ENCODE peak calls at places on chromosome 15, in eight cellular contexts. One of them, this sample, is unnamed.

GRCh38 chr15:90334304-90334731 is 17.8 kb upstream of the ZNF774 start:
- DNase-seq in A673: no peak
- DNase-seq in sigmoid colon: no peak
- DNase-seq in tibial artery: no peak
- DNase-seq in lung: no peak
- DNase-seq in right cardiac atrium: no peak
- DNase-seq in left ventricle myocardium inferior: no peak
- DNase-seq in cardiac muscle cell: no peak
- DNase-seq in this sample: no peak

GRCh38 chr15:43550527-43551363 is 33.3 kb downstream of the MAP1A start:
- DNase-seq in A673: no peak
- DNase-seq in sigmoid colon: peak
- DNase-seq in cardiac muscle cell: no peak
- DNase-seq in left ventricle myocardium inferior: no peak
- DNase-seq in tibial artery: no peak
- DNase-seq in lung: no peak
- DNase-seq in right cardiac atrium: peak
- DNase-seq in this sample: no peak

GRCh38 chr15:59283717-59284336 is 77.2 kb downstream of the LDHAL6B start:
- DNase-seq in tibial artery: no peak
- DNase-seq in right cardiac atrium: no peak
- DNase-seq in sigmoid colon: no peak
- DNase-seq in A673: no peak
- DNase-seq in left ventricle myocardium inferior: no peak
- DNase-seq in lung: no peak
- DNase-seq in cardiac muscle cell: no peak
- DNase-seq in this sample: no peak

GRCh38 chr15:41501191-41501917 is 7.7 kb downstream of the ITPKA start:
- DNase-seq in A673: peak
- DNase-seq in left ventricle myocardium inferior: no peak
- DNase-seq in cardiac muscle cell: peak
- DNase-seq in right cardiac atrium: no peak
- DNase-seq in sigmoid colon: no peak
- DNase-seq in tibial artery: no peak
- DNase-seq in lung: no peak
- DNase-seq in this sample: no peak

GRCh38 chr15:70856177-70856883 is 2.4 kb upstream of the LARP6 start:
- DNase-seq in right cardiac atrium: no peak
- DNase-seq in A673: no peak
- DNase-seq in left ventricle myocardium inferior: no peak
- DNase-seq in cardiac muscle cell: no peak
- DNase-seq in tibial artery: no peak
- DNase-seq in lung: no peak
- DNase-seq in sigmoid colon: no peak
- DNase-seq in this sample: no peak

GRCh38 chr15:65942436-65942835 is 73.1 kb downstream of the RAB11A start:
- DNase-seq in cardiac muscle cell: no peak
- DNase-seq in left ventricle myocardium inferior: no peak
- DNase-seq in sigmoid colon: no peak
- DNase-seq in A673: no peak
- DNase-seq in tibial artery: no peak
- DNase-seq in right cardiac atrium: no peak
- DNase-seq in lung: no peak
- DNase-seq in this sample: no peak

GRCh38 chr15:101167366-101167790 is 84.5 kb downstream of the CHSY1 start:
- DNase-seq in A673: no peak
- DNase-seq in lung: no peak
- DNase-seq in cardiac muscle cell: no peak
- DNase-seq in right cardiac atrium: no peak
- DNase-seq in sigmoid colon: no peak
- DNase-seq in left ventricle myocardium inferior: no peak
- DNase-seq in tibial artery: no peak
- DNase-seq in this sample: no peak

GRCh38 chr15:47434641-47435040 is 282.7 kb upstream of the SEMA6D start:
- DNase-seq in tibial artery: no peak
- DNase-seq in lung: no peak
- DNase-seq in left ventricle myocardium inferior: no peak
- DNase-seq in right cardiac atrium: no peak
- DNase-seq in A673: no peak
- DNase-seq in cardiac muscle cell: no peak
- DNase-seq in sigmoid colon: no peak
- DNase-seq in this sample: no peak

GRCh38 chr15:63501256-63502089 is 2.9 kb upstream of the USP3 start:
- DNase-seq in sigmoid colon: peak
- DNase-seq in A673: peak
- DNase-seq in tibial artery: peak
- DNase-seq in lung: peak
- DNase-seq in right cardiac atrium: peak
- DNase-seq in left ventricle myocardium inferior: peak
- DNase-seq in cardiac muscle cell: peak
- DNase-seq in this sample: no peak

GRCh38 chr15:63908986-63909385 is 75.2 kb upstream of the HERC1 start:
- DNase-seq in cardiac muscle cell: no peak
- DNase-seq in right cardiac atrium: no peak
- DNase-seq in sigmoid colon: no peak
- DNase-seq in left ventricle myocardium inferior: no peak
- DNase-seq in A673: peak
- DNase-seq in lung: no peak
- DNase-seq in tibial artery: no peak
- DNase-seq in this sample: no peak

GRCh38 chr15:79154491-79155182 is 64.1 kb upstream of the RASGRF1 start:
- DNase-seq in right cardiac atrium: no peak
- DNase-seq in lung: no peak
- DNase-seq in left ventricle myocardium inferior: no peak
- DNase-seq in tibial artery: no peak
- DNase-seq in A673: no peak
- DNase-seq in cardiac muscle cell: peak
- DNase-seq in sigmoid colon: no peak
- DNase-seq in this sample: no peak

GRCh38 chr15:88877415-88877814 is 17.9 kb downstream of the HAPLN3 start:
- DNase-seq in A673: no peak
- DNase-seq in lung: no peak
- DNase-seq in tibial artery: no peak
- DNase-seq in cardiac muscle cell: no peak
- DNase-seq in right cardiac atrium: no peak
- DNase-seq in left ventricle myocardium inferior: no peak
- DNase-seq in sigmoid colon: no peak
- DNase-seq in this sample: no peak

GRCh38 chr15:74598126-74598842 is 17.4 kb upstream of the CLK3 start:
- DNase-seq in A673: peak
- DNase-seq in cardiac muscle cell: peak
- DNase-seq in tibial artery: peak
- DNase-seq in lung: peak
- DNase-seq in right cardiac atrium: peak
- DNase-seq in sigmoid colon: peak
- DNase-seq in left ventricle myocardium inferior: peak
- DNase-seq in this sample: peak

GRCh38 chr15:71973366-71973765 is 144.6 kb downstream of the MYO9A start:
- DNase-seq in A673: no peak
- DNase-seq in sigmoid colon: no peak
- DNase-seq in cardiac muscle cell: no peak
- DNase-seq in tibial artery: no peak
- DNase-seq in right cardiac atrium: no peak
- DNase-seq in left ventricle myocardium inferior: no peak
- DNase-seq in lung: no peak
- DNase-seq in this sample: no peak

GRCh38 chr15:91970142-91970541 is 116.6 kb downstream of the SLCO3A1 start:
- DNase-seq in lung: peak
- DNase-seq in left ventricle myocardium inferior: peak
- DNase-seq in cardiac muscle cell: no peak
- DNase-seq in sigmoid colon: peak
- DNase-seq in right cardiac atrium: peak
- DNase-seq in A673: no peak
- DNase-seq in tibial artery: peak
- DNase-seq in this sample: peak

GRCh38 chr15:82832601-82833209 is 23.3 kb downstream of the WHAMM start:
- DNase-seq in left ventricle myocardium inferior: no peak
- DNase-seq in cardiac muscle cell: no peak
- DNase-seq in A673: peak
- DNase-seq in lung: no peak
- DNase-seq in right cardiac atrium: no peak
- DNase-seq in tibial artery: no peak
- DNase-seq in sigmoid colon: no peak
- DNase-seq in this sample: peak

GRCh38 chr15:29693225-29693624 is 129.0 kb downstream of the TJP1 start:
- DNase-seq in right cardiac atrium: no peak
- DNase-seq in left ventricle myocardium inferior: no peak
- DNase-seq in sigmoid colon: no peak
- DNase-seq in A673: no peak
- DNase-seq in tibial artery: no peak
- DNase-seq in lung: no peak
- DNase-seq in cardiac muscle cell: no peak
- DNase-seq in this sample: no peak

GRCh38 chr15:100457201-100457600 is 71.5 kb downstream of the CERS3 start:
- DNase-seq in sigmoid colon: no peak
- DNase-seq in A673: no peak
- DNase-seq in lung: no peak
- DNase-seq in tibial artery: no peak
- DNase-seq in cardiac muscle cell: peak
- DNase-seq in right cardiac atrium: no peak
- DNase-seq in left ventricle myocardium inferior: no peak
- DNase-seq in this sample: no peak

GRCh38 chr15:93037341-93038063 is 51.5 kb downstream of the RGMA start:
- DNase-seq in sigmoid colon: peak
- DNase-seq in A673: no peak
- DNase-seq in left ventricle myocardium inferior: peak
- DNase-seq in lung: no peak
- DNase-seq in tibial artery: peak
- DNase-seq in right cardiac atrium: peak
- DNase-seq in cardiac muscle cell: peak
- DNase-seq in this sample: peak

GRCh38 chr15:34853001-34853758 is 57.8 kb upstream of the ACTC1 start:
- DNase-seq in lung: no peak
- DNase-seq in cardiac muscle cell: no peak
- DNase-seq in tibial artery: no peak
- DNase-seq in right cardiac atrium: no peak
- DNase-seq in sigmoid colon: no peak
- DNase-seq in left ventricle myocardium inferior: no peak
- DNase-seq in A673: peak
- DNase-seq in this sample: no peak
- H3K27ac ChIP-seq in lung: no peak
- H3K27ac ChIP-seq in cardiac muscle cell: peak
- H3K27ac ChIP-seq in tibial artery: no peak
- H3K27ac ChIP-seq in right cardiac atrium: no peak
- H3K27ac ChIP-seq in sigmoid colon: no peak
- H3K27ac ChIP-seq in left ventricle myocardium inferior: peak
- H3K27ac ChIP-seq in A673: peak
- H3K27ac ChIP-seq in this sample: peak

DNA sequence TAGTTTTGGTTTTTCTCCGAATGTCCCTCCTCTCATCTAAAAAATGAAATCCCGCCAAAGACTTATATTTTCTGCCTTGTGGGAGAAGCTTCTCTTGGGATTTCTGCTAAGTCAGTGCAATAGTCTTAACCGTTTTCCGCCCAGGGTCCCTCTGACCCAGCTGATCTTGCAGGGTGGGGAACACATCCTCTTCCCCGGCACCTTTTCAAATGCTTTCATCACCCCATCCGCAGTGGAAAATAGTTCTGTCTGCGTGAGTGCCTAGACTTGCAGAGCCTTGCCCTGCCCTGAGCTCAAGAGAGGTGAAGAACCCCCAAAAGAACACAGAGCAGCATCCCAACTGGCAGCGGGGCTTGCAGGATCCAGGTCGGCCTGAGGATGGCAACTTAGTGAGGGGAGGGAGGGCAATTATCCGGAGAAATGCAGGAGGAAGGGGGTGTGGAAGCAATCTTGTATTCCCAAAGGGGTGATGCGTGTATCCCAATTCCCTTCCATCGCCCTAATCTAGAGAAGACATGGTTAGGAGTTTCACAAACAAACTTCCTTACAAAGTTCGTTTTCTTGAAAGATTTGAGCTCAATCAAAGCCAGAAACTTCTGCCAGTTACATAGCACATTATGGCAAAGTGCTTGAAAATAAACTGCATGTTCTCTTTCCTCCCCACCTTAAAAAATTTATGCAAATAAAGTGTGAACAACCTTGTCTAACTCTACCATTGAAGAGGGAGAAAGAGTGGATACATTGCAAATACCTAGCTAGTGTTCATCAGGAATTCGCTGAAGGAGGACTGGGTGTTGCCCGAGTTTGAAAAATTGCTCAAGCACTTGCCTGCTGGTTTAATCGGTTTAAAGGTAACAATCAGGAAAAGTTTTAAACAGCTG is 79.9 kb downstream of the NR2F2 start:
- DNase-seq in lung: no peak
- DNase-seq in right cardiac atrium: no peak
- DNase-seq in cardiac muscle cell: no peak
- DNase-seq in tibial artery: no peak
- DNase-seq in A673: no peak
- DNase-seq in sigmoid colon: no peak
- DNase-seq in left ventricle myocardium inferior: no peak
- DNase-seq in this sample: no peak
- H3K4me3 ChIP-seq in lung: no peak
- H3K4me3 ChIP-seq in right cardiac atrium: peak
- H3K4me3 ChIP-seq in cardiac muscle cell: peak
- H3K4me3 ChIP-seq in tibial artery: peak
- H3K4me3 ChIP-seq in A673: no peak
- H3K4me3 ChIP-seq in sigmoid colon: no peak
- H3K4me3 ChIP-seq in left ventricle myocardium inferior: peak
- H3K4me3 ChIP-seq in this sample: peak

DNA sequence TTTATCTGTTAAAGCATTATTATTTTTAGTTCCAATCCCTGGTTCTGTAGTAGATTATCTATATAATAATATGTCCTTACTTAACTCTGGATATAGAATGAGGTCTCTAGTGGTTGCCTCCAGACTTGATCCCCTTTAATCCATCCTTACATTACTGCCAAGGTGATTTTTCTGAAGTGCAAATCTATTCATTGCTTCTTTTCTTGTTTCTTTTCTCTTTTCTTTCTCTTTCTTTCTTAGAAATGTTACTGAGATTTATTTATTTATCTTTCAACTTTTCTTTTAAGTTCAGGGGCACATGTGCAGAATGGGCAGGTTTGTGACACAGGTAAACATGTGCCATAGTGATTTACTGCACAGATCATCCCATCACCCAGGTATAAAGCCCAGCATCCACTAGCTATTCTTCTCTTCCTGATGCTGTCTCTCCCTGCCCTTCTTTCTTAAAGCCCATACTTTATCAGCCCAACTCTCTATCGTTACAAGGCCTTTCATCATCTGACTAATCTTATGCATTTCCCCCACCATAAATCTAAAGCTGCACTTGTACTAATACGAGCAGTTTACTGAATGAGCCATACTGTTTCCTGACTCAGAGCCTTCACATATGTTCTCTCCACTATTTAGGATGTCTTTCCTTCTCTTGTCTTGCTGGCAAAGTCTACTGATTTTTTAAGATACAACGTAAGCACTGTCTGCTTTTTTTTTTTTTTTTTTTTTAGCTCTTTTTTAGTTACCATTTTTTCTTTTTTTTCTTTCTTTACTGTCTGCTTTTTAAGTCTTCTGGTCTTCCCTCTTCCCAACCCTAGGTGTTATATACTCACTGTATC is 4.6 kb downstream of the GLCE start:
- DNase-seq in A673: peak
- DNase-seq in left ventricle myocardium inferior: no peak
- DNase-seq in right cardiac atrium: no peak
- DNase-seq in tibial artery: no peak
- DNase-seq in cardiac muscle cell: no peak
- DNase-seq in sigmoid colon: no peak
- DNase-seq in lung: no peak
- DNase-seq in this sample: no peak
- H3K27ac ChIP-seq in A673: peak
- H3K27ac ChIP-seq in left ventricle myocardium inferior: no peak
- H3K27ac ChIP-seq in right cardiac atrium: no peak
- H3K27ac ChIP-seq in tibial artery: no peak
- H3K27ac ChIP-seq in cardiac muscle cell: no peak
- H3K27ac ChIP-seq in sigmoid colon: no peak
- H3K27ac ChIP-seq in lung: no peak
- H3K27ac ChIP-seq in this sample: no peak

GRCh38 chr15:78061963-78062427 is 15.5 kb downstream of the TBC1D2B start:
- DNase-seq in A673: peak
- DNase-seq in sigmoid colon: no peak
- DNase-seq in lung: no peak
- DNase-seq in tibial artery: peak
- DNase-seq in right cardiac atrium: no peak
- DNase-seq in cardiac muscle cell: peak
- DNase-seq in left ventricle myocardium inferior: no peak
- DNase-seq in this sample: no peak
- H3K4me3 ChIP-seq in A673: peak
- H3K4me3 ChIP-seq in sigmoid colon: peak
- H3K4me3 ChIP-seq in lung: no peak
- H3K4me3 ChIP-seq in tibial artery: no peak
- H3K4me3 ChIP-seq in right cardiac atrium: no peak
- H3K4me3 ChIP-seq in cardiac muscle cell: no peak
- H3K4me3 ChIP-seq in left ventricle myocardium inferior: peak
- H3K4me3 ChIP-seq in this sample: peak

This sample was measured in dorsolateral prefrontal cortex.